ENCODE peak calls at places on chromosome 17, in seven cellular contexts. One of them, this sample, is unnamed.

GRCh38 chr17:36094232-36094631 is 4.3 kb upstream of the CCL3 start:
- DNase-seq in ACHN: no peak
- DNase-seq in NCI-H446: no peak
- DNase-seq in brain microvascular endothelial cell: no peak
- DNase-seq in stimulated activated CD4-positive, alpha-beta T cell treated with anti-CD3 and anti-CD28 coated beads, Interleukin-15, amount 100 ng/mL, for 1 hour: no peak
- DNase-seq in CD8-positive, alpha-beta memory T cell: no peak
- DNase-seq in fibroblast of pulmonary artery: no peak
- DNase-seq in this sample: no peak

GRCh38 chr17:21689604-21690003 is 2.7 kb upstream of the KCNJ18 start:
- DNase-seq in ACHN: peak; percentile 93
- DNase-seq in NCI-H446: peak; percentile 42
- DNase-seq in brain microvascular endothelial cell: peak; percentile 63
- DNase-seq in stimulated activated CD4-positive, alpha-beta T cell treated with anti-CD3 and anti-CD28 coated beads, Interleukin-15, amount 100 ng/mL, for 1 hour: no peak
- DNase-seq in CD8-positive, alpha-beta memory T cell: no peak
- DNase-seq in fibroblast of pulmonary artery: peak; percentile 87
- DNase-seq in this sample: peak; percentile 80

GRCh38 chr17:42531455-42532354 is 4.3 kb upstream of the NAGLU start:
- DNase-seq in ACHN: peak; percentile 67
- DNase-seq in NCI-H446: no peak
- DNase-seq in brain microvascular endothelial cell: no peak
- DNase-seq in stimulated activated CD4-positive, alpha-beta T cell treated with anti-CD3 and anti-CD28 coated beads, Interleukin-15, amount 100 ng/mL, for 1 hour: peak; percentile 37
- DNase-seq in CD8-positive, alpha-beta memory T cell: peak; percentile 54
- DNase-seq in fibroblast of pulmonary artery: peak; percentile 43
- DNase-seq in this sample: no peak

GRCh38 chr17:27762527-27763305 is 37.6 kb downstream of the NOS2 start:
- DNase-seq in ACHN: peak; percentile 60
- DNase-seq in NCI-H446: no peak
- DNase-seq in brain microvascular endothelial cell: peak; percentile 17
- DNase-seq in stimulated activated CD4-positive, alpha-beta T cell treated with anti-CD3 and anti-CD28 coated beads, Interleukin-15, amount 100 ng/mL, for 1 hour: no peak
- DNase-seq in CD8-positive, alpha-beta memory T cell: no peak
- DNase-seq in fibroblast of pulmonary artery: peak; percentile 57
- DNase-seq in this sample: no peak

GRCh38 chr17:37447641-37448040 is 41.0 kb downstream of the TADA2A start:
- DNase-seq in ACHN: peak; percentile 59
- DNase-seq in NCI-H446: no peak
- DNase-seq in brain microvascular endothelial cell: peak; percentile 14
- DNase-seq in stimulated activated CD4-positive, alpha-beta T cell treated with anti-CD3 and anti-CD28 coated beads, Interleukin-15, amount 100 ng/mL, for 1 hour: no peak
- DNase-seq in CD8-positive, alpha-beta memory T cell: no peak
- DNase-seq in fibroblast of pulmonary artery: peak; percentile 17
- DNase-seq in this sample: no peak

GRCh38 chr17:48054238-48055185 is 6.4 kb downstream of the NFE2L1 start:
- DNase-seq in ACHN: peak; percentile 64
- DNase-seq in NCI-H446: peak; percentile 20
- DNase-seq in brain microvascular endothelial cell: no peak
- DNase-seq in stimulated activated CD4-positive, alpha-beta T cell treated with anti-CD3 and anti-CD28 coated beads, Interleukin-15, amount 100 ng/mL, for 1 hour: no peak
- DNase-seq in CD8-positive, alpha-beta memory T cell: no peak
- DNase-seq in fibroblast of pulmonary artery: peak; percentile 82
- DNase-seq in this sample: no peak

GRCh38 chr17:34242976-34243731 is 11.9 kb upstream of the CCL2 start:
- DNase-seq in ACHN: no peak
- DNase-seq in NCI-H446: no peak
- DNase-seq in brain microvascular endothelial cell: no peak
- DNase-seq in stimulated activated CD4-positive, alpha-beta T cell treated with anti-CD3 and anti-CD28 coated beads, Interleukin-15, amount 100 ng/mL, for 1 hour: no peak
- DNase-seq in CD8-positive, alpha-beta memory T cell: no peak
- DNase-seq in fibroblast of pulmonary artery: no peak
- DNase-seq in this sample: no peak

GRCh38 chr17:14748036-14748715 is 447.3 kb downstream of the HS3ST3B1 start:
- DNase-seq in ACHN: no peak
- DNase-seq in NCI-H446: no peak
- DNase-seq in brain microvascular endothelial cell: no peak
- DNase-seq in stimulated activated CD4-positive, alpha-beta T cell treated with anti-CD3 and anti-CD28 coated beads, Interleukin-15, amount 100 ng/mL, for 1 hour: no peak
- DNase-seq in CD8-positive, alpha-beta memory T cell: no peak
- DNase-seq in fibroblast of pulmonary artery: no peak
- DNase-seq in this sample: no peak

GRCh38 chr17:40321502-40322416 is 12.8 kb downstream of the RARA start:
- DNase-seq in ACHN: no peak
- DNase-seq in NCI-H446: peak; percentile 45
- DNase-seq in brain microvascular endothelial cell: no peak
- DNase-seq in stimulated activated CD4-positive, alpha-beta T cell treated with anti-CD3 and anti-CD28 coated beads, Interleukin-15, amount 100 ng/mL, for 1 hour: no peak
- DNase-seq in CD8-positive, alpha-beta memory T cell: no peak
- DNase-seq in fibroblast of pulmonary artery: no peak
- DNase-seq in this sample: peak; percentile 78

GRCh38 chr17:32903774-32904673 is 23.9 kb upstream of the TMEM98 start:
- DNase-seq in ACHN: no peak
- DNase-seq in NCI-H446: no peak
- DNase-seq in brain microvascular endothelial cell: no peak
- DNase-seq in stimulated activated CD4-positive, alpha-beta T cell treated with anti-CD3 and anti-CD28 coated beads, Interleukin-15, amount 100 ng/mL, for 1 hour: no peak
- DNase-seq in CD8-positive, alpha-beta memory T cell: no peak
- DNase-seq in fibroblast of pulmonary artery: no peak
- DNase-seq in this sample: no peak

This sample was measured in suprapubic skin.